ENCODE peak calls at places on chromosomes 12 and 14, in four cellular contexts. D is endothelial cell of umbilical vein, Y is fibroblast of lung, C is neural progenitor cell. F is an unnamed sample.

GRCh38 chr12:130101370-130101769 is 60.9 kb upstream of the FZD10 start:
- DNase-seq in D (no peak), Y (no peak), C (no peak), F (no peak)

GRCh38 chr12:114403044-114403689 is 2.8 kb downstream of the TBX5 start:
- DNase-seq in D (no peak), Y (peak), C (peak), F (no peak)

GRCh38 chr12:28050606-28051005 is 78.1 kb upstream of the PTHLH start:
- DNase-seq in D (no peak), Y (no peak), C (no peak), F (peak)

GRCh38 chr14:76985021-76985420 is 43.5 kb downstream of the IRF2BPL start:
- DNase-seq in D (no peak), Y (peak), C (no peak), F (no peak)

GRCh38 chr14:59520224-59520623 is 35.9 kb downstream of the JKAMP start:
- DNase-seq in D (no peak), Y (no peak), C (no peak), F (no peak)

GRCh38 chr14:29798776-29799175 is 128.9 kb downstream of the PRKD1 start:
- DNase-seq in D (no peak), Y (no peak), C (no peak), F (no peak)

GRCh38 chr14:28630100-28630499 is 136.5 kb upstream of the FOXG1 start:
- DNase-seq in D (no peak), Y (no peak), C (no peak), F (no peak)

GRCh38 chr14:91282954-91283645 is 38.6 kb upstream of the GPR68 start:
- DNase-seq in D (no peak), Y (no peak), C (no peak), F (no peak)

GRCh38 chr14:69152181-69152943 is 557 bp downstream of the DCAF5 start:
- DNase-seq in D (peak), Y (peak), C (peak), F (peak)

GRCh38 chr14:79379266-79379665 is 832.0 kb downstream of the DIO2 start:
- DNase-seq in D (no peak), Y (no peak), C (no peak), F (no peak)

GRCh38 chr14:30553311-30553989 is 5.5 kb upstream of the G2E3 start:
- DNase-seq in D (no peak), Y (peak), C (no peak), F (peak)

GRCh38 chr14:49792618-49793017 is 24.7 kb downstream of the KLHDC2 start:
- DNase-seq in D (no peak), Y (no peak), C (no peak), F (no peak)

GRCh38 chr14:94598816-94599655 is 13.2 kb upstream of the SERPINA3 start:
- DNase-seq in D (peak), Y (peak), C (peak), F (peak)

GRCh38 chr12:57620936-57621496 is 9.8 kb downstream of the ARHGEF25 start:
- DNase-seq in D (no peak), Y (no peak), C (peak), F (no peak)
- TF ChIP-seq EZH2 in D (peak), Y (peak), C (peak), F (no peak)

DNA sequence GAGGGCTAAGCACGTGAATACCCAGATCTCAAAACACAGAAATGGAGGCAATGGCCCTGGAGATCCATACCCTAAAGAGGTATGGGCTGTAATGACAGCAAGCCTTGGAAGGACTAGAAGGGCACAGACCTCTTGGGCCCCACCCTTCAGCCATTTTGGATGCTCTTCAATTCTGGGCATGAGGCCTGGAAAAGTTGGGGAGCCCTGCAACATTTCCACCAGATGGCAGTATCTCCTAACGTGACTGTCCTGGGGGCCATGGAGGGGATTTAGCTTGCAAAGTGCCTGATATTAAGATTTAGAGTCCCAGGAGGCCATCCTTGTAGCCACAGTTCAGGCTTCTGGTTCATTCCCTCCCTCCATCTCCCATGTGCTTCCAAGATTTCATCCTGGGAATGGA is 30.2 kb downstream of the KCNA5 start:
- DNase-seq in D (no peak), Y (peak), C (peak), F (no peak)
- TF ChIP-seq CTCF in D (no peak), Y (peak), C (peak), F (peak)

GRCh38 chr12:12559699-12560296 is 2.9 kb downstream of the DUSP16 start:
- DNase-seq in D (no peak), Y (no peak), C (no peak), F (no peak)
- TF ChIP-seq EZH2 in D (no peak), Y (no peak), C (no peak), F (no peak)

DNA sequence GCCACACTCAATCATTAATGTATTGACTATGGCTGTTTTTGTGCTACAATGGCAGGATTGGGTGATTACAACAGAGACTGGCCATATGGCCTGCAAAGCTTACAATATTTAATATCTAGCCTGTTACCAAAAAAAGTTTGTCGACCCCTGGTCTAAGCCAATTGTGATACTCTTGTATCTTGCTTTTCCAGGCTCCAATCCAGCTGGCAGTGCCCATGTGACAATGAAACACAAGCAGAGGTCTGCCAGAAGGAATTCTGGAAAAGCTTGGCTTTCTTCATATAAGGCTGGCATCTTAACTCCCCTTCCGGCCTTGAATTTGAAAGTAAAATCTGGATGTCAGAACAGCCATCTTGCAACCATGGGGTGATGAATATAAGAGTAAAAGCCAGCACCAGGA is 458.6 kb downstream of the TMTC2 start:
- DNase-seq in D (no peak), Y (no peak), C (no peak), F (no peak)
- TF ChIP-seq CTCF in D (no peak), Y (no peak), C (no peak), F (no peak)

DNA sequence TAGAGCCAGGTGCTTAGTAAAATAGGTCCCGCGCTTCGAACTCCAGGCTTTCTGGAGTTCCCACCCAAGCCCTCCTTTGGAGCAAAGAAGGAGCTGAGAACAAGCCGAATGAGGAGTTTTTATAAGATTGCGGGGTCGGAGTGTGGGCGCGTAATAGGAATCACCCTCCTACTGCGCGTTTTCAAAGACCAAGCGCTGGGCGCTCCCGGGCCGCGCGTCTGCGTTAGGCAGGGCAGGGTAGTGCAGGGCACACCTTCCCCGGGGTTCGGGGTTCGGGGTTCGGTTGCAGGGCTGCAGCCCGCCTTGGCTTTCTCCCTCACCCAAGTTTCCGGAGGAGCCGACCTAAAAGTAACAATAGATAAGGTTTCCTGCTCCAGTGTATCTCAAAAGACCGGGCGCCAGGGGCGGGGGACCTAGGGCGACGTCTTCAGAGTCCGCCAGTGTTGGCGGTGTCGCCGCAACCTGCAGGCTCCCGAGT is 3.6 kb downstream of the SSTR1 start:
- DNase-seq in D (no peak), Y (no peak), C (peak), F (no peak)
- TF ChIP-seq EZH2 in D (no peak), Y (no peak), C (peak), F (no peak)

DNA sequence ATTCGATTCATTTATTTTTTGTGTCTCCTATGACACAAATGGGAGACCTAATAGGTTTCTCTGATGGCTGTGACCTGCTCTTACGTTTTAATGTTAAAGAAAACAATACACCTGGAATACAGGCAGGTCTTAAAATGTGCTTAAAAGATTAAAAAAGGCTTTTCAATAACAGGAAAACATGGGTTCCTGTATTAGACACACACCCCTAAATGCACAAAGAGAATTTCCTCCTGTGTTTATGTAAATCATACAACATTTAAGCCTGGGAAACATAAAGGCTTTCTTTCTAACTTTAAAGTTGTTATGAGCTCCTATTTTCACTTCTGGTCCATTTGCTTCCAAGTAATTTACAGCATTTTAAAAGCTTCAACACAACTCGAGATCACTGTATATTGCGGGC is 191.3 kb downstream of the STXBP6 start:
- DNase-seq in D (no peak), Y (no peak), C (no peak), F (no peak)
- TF ChIP-seq CTCF in D (no peak), Y (no peak), C (no peak), F (no peak)

GRCh38 chr12:26374934-26375333 is 179.6 kb downstream of the SSPN start:
- DNase-seq in D (no peak), Y (peak), C (no peak), F (no peak)
- TF ChIP-seq EZH2 in D (no peak), Y (no peak), C (no peak), F (no peak)

F was measured in PC-3.